ENCODE peak calls at places on chromosomes 3 and 15, in four cellular contexts. O is sigmoid colon, Z is suprapubic skin, G is GM23338. R is an unnamed sample.

GRCh38 chr3:101131767-101132166 is 138.5 kb upstream of the ABI3BP start:
- DNase-seq in G (peak), Z (no peak), O (no peak), R (no peak)

GRCh38 chr3:98022978-98023820 is 11.9 kb downstream of the GABRR3 start:
- DNase-seq in O (peak), G (peak), Z (peak), R (peak)

GRCh38 chr3:45670995-45671394 is 18.2 kb upstream of the SACM1L start:
- DNase-seq in O (no peak), Z (no peak), G (no peak), R (no peak)

GRCh38 chr15:69906256-69907185 is 191.2 kb downstream of the TLE3 start:
- DNase-seq in G (no peak), Z (no peak), O (no peak), R (no peak)

GRCh38 chr3:171788546-171789351 is 21.5 kb downstream of the PLD1 start:
- DNase-seq in O (no peak), Z (no peak), G (no peak), R (no peak)

GRCh38 chr3:39267631-39268553 is 11.9 kb downstream of the CX3CR1 start:
- DNase-seq in O (no peak), Z (no peak), G (no peak), R (no peak)

GRCh38 chr15:47415539-47415971 is 301.8 kb upstream of the SEMA6D start:
- DNase-seq in G (no peak), O (no peak), Z (no peak), R (no peak)

GRCh38 chr15:66718220-66718988 is 16.4 kb downstream of the SMAD6 start:
- DNase-seq in O (no peak), G (no peak), Z (no peak), R (no peak)

GRCh38 chr3:187974857-187975257 is 179.1 kb upstream of the LPP start:
- DNase-seq in O (no peak), Z (no peak), G (no peak), R (no peak)

GRCh38 chr15:61621146-61621545 is 392.0 kb upstream of the RORA start:
- DNase-seq in O (no peak), Z (no peak), G (peak), R (no peak)

DNA sequence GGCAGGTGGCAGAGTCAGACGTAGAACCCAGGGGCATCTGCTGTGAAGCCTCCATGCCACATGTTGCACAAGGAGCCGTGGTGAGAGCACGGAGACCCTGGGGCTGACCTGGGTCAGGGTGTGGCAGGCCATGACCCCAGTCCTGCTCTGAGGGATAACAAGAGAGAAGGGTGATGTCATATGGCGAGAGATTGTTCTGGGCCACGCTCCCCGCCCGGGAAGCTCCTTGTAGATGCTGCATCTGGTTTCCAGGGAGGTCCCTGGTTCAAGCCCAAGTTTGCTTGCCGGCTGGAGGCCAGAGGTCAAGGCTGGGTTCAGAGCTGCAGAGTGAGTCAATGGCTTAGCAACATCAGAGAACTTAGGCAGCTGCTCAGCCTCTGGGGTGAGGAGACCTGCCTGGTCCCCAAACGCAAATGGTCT is 17.3 kb downstream of the FGD5 start:
- DNase-seq in Z (no peak), O (peak), G (no peak), R (peak)
- TF ChIP-seq POLR2AphosphoS5 in Z (no peak), O (peak), G (no peak), R (no peak)

DNA sequence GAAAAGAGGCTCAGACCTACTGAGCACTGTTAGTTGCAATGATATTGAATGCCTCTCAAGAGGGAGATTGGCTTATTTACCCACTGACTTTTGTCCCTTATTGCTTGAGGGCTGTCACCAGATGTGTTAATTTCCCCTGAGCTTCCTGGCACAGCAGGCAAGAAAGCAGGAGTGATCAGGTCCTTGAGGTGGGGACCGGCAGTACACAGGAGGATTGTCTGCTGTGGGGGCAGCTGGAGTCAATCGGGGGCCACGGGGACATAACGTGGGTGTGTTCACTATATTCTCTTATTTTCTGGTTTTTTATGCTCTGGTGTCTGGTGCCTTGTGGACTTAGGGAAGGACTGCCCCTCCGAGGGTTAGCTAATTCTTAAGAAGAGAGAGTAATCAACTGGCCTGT is 44.7 kb downstream of the GASK1A start:
- DNase-seq in O (no peak), G (no peak), Z (no peak), R (no peak)
- H3K4me3 ChIP-seq in O (no peak), G (no peak), Z (no peak), R (no peak)

DNA sequence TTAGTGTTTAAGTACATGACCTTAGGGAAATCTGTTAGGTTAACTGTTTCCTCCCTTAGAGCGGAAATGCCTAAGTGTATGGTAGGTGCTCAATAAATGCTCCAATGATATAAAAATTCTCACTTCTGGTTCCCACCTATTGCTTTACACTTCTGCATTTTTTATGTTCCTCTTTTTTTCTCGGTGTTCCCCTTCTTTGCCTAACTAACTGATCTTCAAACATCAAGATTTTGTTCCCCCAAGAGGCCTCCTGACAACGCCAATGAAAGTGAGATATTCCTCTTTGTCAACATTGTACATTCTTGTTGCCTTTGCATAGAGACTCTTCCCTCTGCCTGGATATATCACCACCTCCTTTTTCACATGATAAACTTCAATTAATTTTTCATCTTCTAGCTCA is 17.4 kb downstream of the SLC35A5 start:
- DNase-seq in G (no peak), Z (no peak), O (no peak), R (no peak)
- H3K27ac ChIP-seq in G (no peak), Z (no peak), O (no peak), R (no peak)

GRCh38 chr3:153161138-153161713 is 800 bp upstream of the RAP2B start:
- DNase-seq in Z (peak), G (peak), O (peak), R (peak)

GRCh38 chr3:153161714-153162512 is at the start of gene RAP2B:
- DNase-seq in G (peak), Z (peak), O (peak), R (peak)

GRCh38 chr3:153163349-153164008 is 1.5 kb downstream of the RAP2B start:
- DNase-seq in O (no peak), Z (peak), G (peak), R (no peak)

GRCh38 chr3:153164009-153164550 is 2.1 kb downstream of the RAP2B start:
- DNase-seq in G (no peak), O (no peak), Z (no peak), R (no peak)

GRCh38 chr3:153162513-153163348 is 705 bp downstream of the RAP2B start:
- DNase-seq in G (peak), O (peak), Z (peak), R (peak)
- TF ChIP-seq POLR2AphosphoS5 in G (no peak), O (no peak), Z (no peak), R (no peak)

GRCh38 chr15:44656913-44657312 is 6.5 kb downstream of the SPG11 start:
- DNase-seq in Z (no peak), G (no peak), O (no peak), R (no peak)
- H3K4me3 ChIP-seq in Z (no peak), G (no peak), O (no peak), R (no peak)

GRCh38 chr15:33328105-33328504 is 17.3 kb downstream of the RYR3 start:
- DNase-seq in Z (no peak), G (no peak), O (no peak), R (no peak)

GRCh38 chr15:33326908-33327307 is 16.1 kb downstream of the RYR3 start:
- DNase-seq in Z (no peak), G (no peak), O (no peak), R (no peak)

GRCh38 chr15:33329457-33329856 is 18.7 kb downstream of the RYR3 start:
- DNase-seq in G (no peak), Z (no peak), O (no peak), R (no peak)

DNA sequence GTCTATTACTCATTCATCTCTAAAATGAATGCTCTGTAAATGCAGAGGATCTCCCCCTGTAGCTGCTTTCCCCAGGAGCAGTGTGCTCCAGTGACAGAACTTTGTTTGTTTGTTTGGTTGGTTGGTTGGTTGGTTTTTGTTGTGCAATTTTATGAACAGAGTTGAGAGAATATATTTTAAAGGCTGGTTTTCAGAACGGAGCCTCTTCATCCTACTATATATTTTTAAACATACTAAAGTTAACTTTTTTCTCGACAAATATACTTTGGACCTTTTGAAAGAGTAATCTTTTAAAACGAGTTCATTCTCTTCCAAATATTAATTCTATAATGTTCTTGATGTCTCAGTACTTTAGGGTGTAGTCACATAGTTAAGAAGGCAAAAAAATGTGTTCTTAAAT is 20.2 kb downstream of the RYR3 start:
- DNase-seq in G (no peak), O (no peak), Z (no peak), R (no peak)
- H3K27ac ChIP-seq in G (no peak), O (no peak), Z (no peak), R (no peak)

R was measured in transverse colon.